ENCODE peak calls at places on chromosomes 6 and 20, in eight cellular contexts. W, K, L, X, I, T, P and B are unnamed samples.

GRCh38 chr6:53347250-53347920 is 1.4 kb downstream of the ELOVL5 start:
- DNase-seq in K (peak; percentile 3), W (peak; percentile 45), X (no peak), P (no peak), L (no peak), I (no peak), T (peak; percentile 10), B (peak; percentile 32)

GRCh38 chr6:119966484-119966883 is 616.9 kb upstream of the MAN1A1 start:
- DNase-seq in T (peak; percentile 20), X (no peak), K (no peak), L (no peak), I (no peak), W (no peak), P (no peak), B (peak; percentile 19)

GRCh38 chr20:63414720-63415417 is 53.7 kb upstream of the CHRNA4 start:
- DNase-seq in T (no peak), K (no peak), L (no peak), I (no peak), W (no peak), X (no peak), P (no peak), B (no peak)

GRCh38 chr6:39169448-39170344 is 54.7 kb upstream of the SAYSD1 start:
- DNase-seq in K (no peak), X (no peak), L (no peak), I (no peak), T (no peak), P (no peak), W (no peak), B (no peak)

GRCh38 chr20:49794336-49795124 is 18.1 kb upstream of the SLC9A8 start:
- DNase-seq in W (no peak), L (no peak), K (no peak), X (no peak), T (no peak), I (no peak), P (no peak), B (peak; percentile 40)

GRCh38 chr6:44508646-44509045 is 121.1 kb downstream of the CDC5L start:
- DNase-seq in P (no peak), K (no peak), X (no peak), L (no peak), W (peak; percentile 92), I (no peak), T (no peak), B (peak; percentile 52)

GRCh38 chr6:51466427-51466826 is 621.0 kb downstream of the PKHD1 start:
- DNase-seq in L (no peak), P (no peak), I (no peak), X (no peak), T (no peak), K (no peak), W (no peak), B (no peak)

GRCh38 chr6:151807513-151808330 is at the start of gene ESR1:
- DNase-seq in W (no peak), I (peak; percentile 44), L (no peak), P (no peak), K (no peak), X (no peak), T (peak; percentile 81), B (no peak)

GRCh38 chr6:85580878-85581267 is 12.8 kb downstream of the SNX14 start:
- DNase-seq in L (no peak), I (peak; percentile 68), X (no peak), T (no peak), K (no peak), W (peak; percentile 70), P (no peak), B (peak; percentile 84)

GRCh38 chr6:108896111-108896661 is 48.0 kb downstream of the ARMC2 start:
- DNase-seq in I (no peak), K (no peak), L (no peak), X (no peak), P (no peak), T (no peak), W (peak; percentile 95), B (peak; percentile 73)

GRCh38 chr20:17747431-17747846 is 47.7 kb downstream of the BANF2 start:
- DNase-seq in K (no peak), T (no peak), I (no peak), L (no peak), X (no peak), W (peak; percentile 89), P (no peak), B (peak; percentile 93)

GRCh38 chr20:41169184-41169690 is 31.9 kb downstream of the PLCG1 start:
- DNase-seq in T (no peak), I (no peak), K (no peak), P (no peak), L (no peak), X (no peak), W (no peak), B (no peak)

GRCh38 chr20:24475356-24475755 is 5.9 kb downstream of the SYNDIG1 start:
- DNase-seq in X (no peak), L (no peak), P (no peak), I (no peak), T (no peak), K (no peak), W (no peak), B (no peak)

GRCh38 chr6:43149260-43149659 is 21.8 kb upstream of the SRF start:
- DNase-seq in K (no peak), P (no peak), W (peak; percentile 36), I (no peak), L (no peak), X (no peak), T (no peak), B (no peak)

GRCh38 chr20:4904127-4904860 is 97.0 kb downstream of the SLC23A2 start:
- DNase-seq in X (no peak), L (no peak), K (no peak), I (no peak), T (no peak), W (no peak), P (no peak), B (no peak)

GRCh38 chr6:166651408-166651807 is 24.4 kb upstream of the RPS6KA2 start:
- DNase-seq in T (no peak), I (no peak), K (no peak), X (no peak), W (no peak), L (no peak), P (no peak), B (no peak)

GRCh38 chr20:33251496-33251895 is 15.7 kb downstream of the BPIFA1 start:
- DNase-seq in I (no peak), L (no peak), P (peak; percentile 24), W (no peak), K (no peak), X (no peak), T (no peak), B (no peak)

GRCh38 chr20:50611128-50611810 is 80.1 kb downstream of the RIPOR3 start:
- DNase-seq in P (no peak), L (no peak), I (no peak), X (no peak), T (no peak), W (no peak), K (no peak), B (no peak)

GRCh38 chr6:105646391-105646867 is 243.5 kb upstream of the PREP start:
- DNase-seq in T (no peak), I (no peak), P (no peak), L (no peak), X (no peak), K (no peak), W (peak; percentile 19), B (peak; percentile 48)

GRCh38 chr20:14568225-14568624 is 230.8 kb upstream of the FLRT3 start:
- DNase-seq in T (no peak), X (no peak), L (no peak), I (no peak), K (peak; percentile 79), P (no peak), W (no peak), B (no peak)

GRCh38 chr6:3984494-3984893 is 94.4 kb downstream of the FAM217A start:
- DNase-seq in X (no peak), P (no peak), K (no peak), W (no peak), L (no peak), T (no peak), I (no peak), B (no peak)

GRCh38 chr20:16491277-16491912 is 81.9 kb downstream of the KIF16B start:
- DNase-seq in K (no peak), W (no peak), X (no peak), P (no peak), T (no peak), L (no peak), I (no peak), B (peak; percentile 58)

GRCh38 chr6:117465691-117466090 is 16.8 kb upstream of the DCBLD1 start:
- DNase-seq in K (no peak), W (no peak), X (no peak), T (no peak), I (no peak), L (no peak), P (no peak), B (no peak)

GRCh38 chr6:7138921-7139358 is 31.2 kb downstream of the RREB1 start:
- DNase-seq in K (no peak), P (no peak), I (no peak), T (peak; percentile 75), W (no peak), X (no peak), L (no peak), B (no peak)

GRCh38 chr6:42403415-42403814 is 48.3 kb downstream of the TRERF1 start:
- DNase-seq in L (no peak), W (peak; percentile 14), X (no peak), P (no peak), T (no peak), K (no peak), I (no peak), B (peak; percentile 42)

GRCh38 chr20:37235065-37235464 is 26.5 kb downstream of the GHRH start:
- DNase-seq in L (no peak), P (no peak), W (no peak), T (no peak), K (no peak), X (no peak), I (no peak), B (no peak)

GRCh38 chr6:27873101-27874030 is 38.8 kb downstream of the OR2B2 start:
- DNase-seq in L (no peak), P (no peak), I (peak; percentile 65), W (peak; percentile 90), K (peak; percentile 67), T (no peak), X (peak; percentile 88), B (peak; percentile 96)

GRCh38 chr6:3147914-3148757 is 9.2 kb downstream of the TUBB2A start:
- DNase-seq in X (no peak), K (no peak), T (peak; percentile 47), I (no peak), P (no peak), L (no peak), W (no peak), B (no peak)